ENCODE peak calls at places on chromosomes 12 and 14, in nine cellular contexts. W is fibroblast of lung, A is uterus, R is SK-N-SH, V is colonic mucosa, F is heart left ventricle, G is hepatocyte, D is neural progenitor cell, Z is thyroid gland. C is an unnamed sample.

GRCh38 chr12:32761716-32762115 is 6.0 kb upstream of the YARS2 start:
- DNase-seq in R (no peak), W (no peak), V (no peak), D (no peak), A (no peak), G (no peak), F (no peak), Z (no peak), C (no peak)

GRCh38 chr12:41604830-41605229 is 416.7 kb downstream of the PDZRN4 start:
- DNase-seq in G (no peak), Z (no peak), V (no peak), W (peak), R (no peak), F (no peak), A (no peak), D (no peak), C (no peak)

GRCh38 chr12:88388566-88389269 is 191.6 kb downstream of the KITLG start:
- DNase-seq in F (no peak), W (no peak), Z (no peak), V (no peak), A (no peak), G (no peak), D (no peak), R (no peak), C (no peak)

GRCh38 chr12:32334384-32334783 is 65.0 kb upstream of the FGD4 start:
- DNase-seq in R (no peak), A (no peak), D (no peak), F (no peak), W (no peak), Z (no peak), V (no peak), G (no peak), C (no peak)

GRCh38 chr12:77679701-77680100 is 151.0 kb upstream of the NAV3 start:
- DNase-seq in Z (no peak), V (no peak), F (no peak), R (no peak), A (no peak), W (no peak), D (peak), G (no peak), C (no peak)

GRCh38 chr14:25237845-25238244 is 187.9 kb upstream of the STXBP6 start:
- DNase-seq in W (peak), F (no peak), R (no peak), Z (peak), A (no peak), D (peak), G (peak), V (peak), C (no peak)

GRCh38 chr12:62260733-62261683 is 804 bp downstream of the USP15 start:
- DNase-seq in F (peak), W (peak), G (peak), A (no peak), Z (peak), D (peak), V (peak), R (peak), C (peak)

GRCh38 chr14:100891051-100891450 is 12.5 kb downstream of the RTL1 start:
- DNase-seq in R (no peak), W (no peak), A (peak), V (no peak), F (no peak), Z (no peak), D (no peak), G (no peak), C (no peak)

GRCh38 chr12:12964255-12964654 is 12.3 kb upstream of the GPRC5D start:
- DNase-seq in V (no peak), R (no peak), G (no peak), Z (no peak), A (no peak), W (no peak), D (no peak), F (no peak), C (no peak)

GRCh38 chr14:88326352-88327103 is 3.5 kb upstream of the KCNK10 start:
- DNase-seq in W (no peak), D (peak), R (peak), V (no peak), A (no peak), F (no peak), Z (no peak), G (no peak), C (no peak)

GRCh38 chr12:124411953-124412645 is 117.2 kb downstream of the RFLNA start:
- DNase-seq in Z (no peak), F (no peak), A (peak), G (no peak), D (no peak), W (no peak), R (no peak), V (no peak), C (no peak)

GRCh38 chr12:8577879-8578278 is 34.8 kb downstream of the AICDA start:
- DNase-seq in G (no peak), D (no peak), W (no peak), V (no peak), F (no peak), R (no peak), Z (no peak), A (no peak), C (no peak)

GRCh38 chr12:66449531-66449930 is 147.2 kb downstream of the HELB start:
- DNase-seq in D (no peak), Z (no peak), W (no peak), G (no peak), A (no peak), R (no peak), F (no peak), V (no peak), C (peak)

GRCh38 chr12:83123039-83123438 is 436.3 kb downstream of the TMTC2 start:
- DNase-seq in G (no peak), Z (no peak), F (no peak), R (no peak), A (no peak), W (no peak), D (no peak), V (no peak), C (no peak)

GRCh38 chr14:99633141-99633540 is 11.8 kb upstream of the HHIPL1 start:
- DNase-seq in A (no peak), F (no peak), V (no peak), Z (no peak), D (no peak), R (no peak), G (no peak), W (no peak), C (no peak)

GRCh38 chr12:56103823-56104108 is 593 bp upstream of the PA2G4 start:
- DNase-seq in R (no peak), V (no peak), Z (no peak), G (no peak), A (no peak), W (no peak), F (no peak), D (no peak), C (no peak)

GRCh38 chr12:126668961-126669360 is 1598.0 kb upstream of the TMEM132C start:
- DNase-seq in A (no peak), G (no peak), Z (no peak), R (no peak), D (no peak), V (no peak), F (no peak), W (no peak), C (peak)

GRCh38 chr12:15563683-15564082 is 225.5 kb downstream of the EPS8 start:
- DNase-seq in Z (no peak), W (peak), F (no peak), A (no peak), D (no peak), G (no peak), V (peak), R (no peak), C (no peak)

GRCh38 chr14:54420478-54421116 is 20.6 kb downstream of the CNIH1 start:
- DNase-seq in W (peak), D (peak), F (peak), R (peak), G (peak), Z (peak), A (no peak), V (peak), C (peak)

GRCh38 chr12:130053641-130054040 is 108.6 kb upstream of the FZD10 start:
- DNase-seq in V (no peak), A (no peak), G (peak), R (no peak), W (no peak), F (no peak), D (peak), Z (no peak), C (no peak)

GRCh38 chr12:59097876-59098275 is 177.6 kb upstream of the LRIG3 start:
- DNase-seq in Z (no peak), G (no peak), A (no peak), F (no peak), W (no peak), V (no peak), D (peak), R (no peak), C (no peak)

GRCh38 chr12:90366286-90366685 is 588.7 kb downstream of the CCER1 start:
- DNase-seq in R (no peak), V (no peak), A (no peak), G (peak), W (peak), F (no peak), Z (no peak), D (no peak), C (no peak)

GRCh38 chr12:115709410-115710065 is 568.0 kb downstream of the MED13L start:
- DNase-seq in W (peak), D (no peak), R (no peak), V (no peak), G (no peak), F (peak), A (peak), Z (peak), C (no peak)

GRCh38 chr12:53299101-53299453 is 418 bp upstream of the MYG1 start:
- DNase-seq in G (peak), W (peak), Z (no peak), F (peak), V (no peak), R (no peak), A (no peak), D (no peak), C (peak)

GRCh38 chr12:53298154-53298553 is 1.3 kb upstream of the MYG1 start:
- DNase-seq in V (no peak), G (no peak), Z (no peak), D (no peak), F (no peak), R (no peak), A (no peak), W (peak), C (no peak)

GRCh38 chr12:53300187-53300586 is 692 bp downstream of the MYG1 start:
- DNase-seq in D (no peak), A (no peak), R (peak), W (peak), V (no peak), Z (no peak), G (no peak), F (no peak), C (peak)

GRCh38 chr12:53302903-53303302 is 3.4 kb downstream of the MYG1 start:
- DNase-seq in A (no peak), D (no peak), R (no peak), V (no peak), F (no peak), Z (no peak), W (no peak), G (no peak), C (no peak)

DNA sequence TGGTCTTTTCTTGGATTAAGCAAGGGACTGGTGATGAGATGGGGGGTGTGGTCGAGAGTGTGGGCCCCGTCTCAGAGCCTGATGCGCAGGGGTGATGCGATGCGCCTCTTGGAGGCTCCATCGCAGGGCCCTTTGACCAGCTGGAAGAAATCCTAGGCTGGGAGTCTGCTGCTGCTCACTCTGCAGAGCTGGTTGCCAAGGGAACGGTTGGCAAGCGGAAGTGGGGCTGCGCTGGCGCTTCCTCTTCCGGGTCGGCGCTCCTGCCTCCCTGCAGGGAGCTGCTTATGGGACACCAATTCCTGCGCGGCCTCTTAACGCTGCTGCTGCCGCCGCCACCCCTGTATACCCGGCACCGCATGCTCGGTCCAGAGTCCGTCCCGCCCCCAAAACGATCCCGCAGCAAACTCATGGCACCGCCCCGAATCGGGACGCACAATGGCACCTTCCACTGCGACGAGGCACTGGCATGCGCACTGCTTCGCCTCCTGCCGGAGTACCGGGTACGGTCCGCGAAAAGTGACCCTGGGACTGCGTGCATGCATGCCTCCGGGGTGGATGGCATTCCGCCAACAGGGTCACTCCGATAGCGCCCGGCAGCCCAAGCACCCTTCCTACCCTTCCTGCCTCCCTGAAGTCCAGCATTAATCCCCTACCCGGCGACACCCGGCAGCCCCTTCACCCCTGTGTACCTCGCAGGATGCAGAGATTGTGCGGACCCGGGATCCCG is at the start of gene MYG1:
- DNase-seq in F (peak), D (peak), R (peak), W (peak), Z (peak), A (peak), G (peak), V (peak), C (peak)
- TF ChIP-seq CTCF in F (peak), D (peak), R (peak), W (peak), Z (no peak), A (no peak), G (peak), V (no peak), C (no peak)

GRCh38 chr14:64800000-64800399 is 79.7 kb downstream of the SPTB start:
- DNase-seq in Z (peak), W (peak), A (no peak), D (peak), G (peak), F (peak), R (peak), V (peak), C (no peak)
- H3K27ac ChIP-seq in Z (no peak), W (no peak), A (no peak), D (no peak), G (no peak), F (no peak), R (no peak), V (no peak), C (no peak)

DNA sequence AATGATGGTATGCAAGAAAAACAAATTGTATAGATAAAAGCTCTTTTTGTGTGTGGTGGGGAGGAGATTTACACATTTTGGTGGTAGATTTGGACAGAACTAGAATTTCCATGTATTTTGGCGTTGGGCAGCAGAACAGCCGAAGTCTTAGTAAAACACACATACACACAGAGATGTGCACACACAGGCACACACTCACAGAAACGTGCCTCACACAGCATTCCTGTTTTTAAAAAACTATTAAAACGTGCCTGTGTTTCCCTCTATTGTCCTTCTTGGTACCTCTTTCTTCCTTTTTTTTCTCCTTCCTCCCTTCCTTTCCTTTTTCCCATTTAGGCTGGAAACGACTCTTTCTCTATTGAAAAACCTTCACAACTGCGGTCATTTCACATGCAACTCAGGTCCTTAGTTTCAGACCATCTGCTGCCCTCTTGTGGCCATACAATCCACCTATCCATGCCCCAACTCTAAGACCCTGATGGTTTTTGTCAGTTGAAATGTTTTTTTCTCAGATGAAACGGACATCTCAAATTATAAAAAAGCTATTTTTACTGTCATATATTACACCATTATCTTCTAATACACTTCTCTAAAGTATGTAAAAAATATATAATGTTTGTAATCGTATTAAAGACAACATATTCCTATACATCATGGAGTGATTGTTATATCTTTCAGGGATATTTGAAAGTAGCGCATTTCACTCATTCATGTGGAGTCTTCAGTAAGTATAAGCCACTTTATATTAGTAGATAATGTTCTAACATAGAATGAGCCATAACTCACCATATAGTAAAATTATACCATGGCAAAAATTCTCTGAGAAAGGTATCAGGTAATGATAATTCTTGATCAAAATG is 386.7 kb upstream of the NOVA1 start:
- DNase-seq in D (peak), R (peak), W (peak), G (peak), F (peak), Z (peak), A (peak), V (peak), C (peak)
- TF ChIP-seq CTCF in D (peak), R (peak), W (peak), G (peak), F (peak), Z (peak), A (peak), V (peak), C (peak)

GRCh38 chr12:105580841-105581352 is 250.4 kb downstream of the C12orf75 start:
- DNase-seq in V (peak), Z (no peak), D (no peak), A (peak), W (no peak), F (no peak), R (no peak), G (no peak), C (no peak)
- H3K27ac ChIP-seq in V (no peak), Z (no peak), D (no peak), A (peak), W (no peak), F (no peak), R (no peak), G (no peak), C (no peak)

GRCh38 chr12:76080729-76081415 is 3.6 kb downstream of the NAP1L1 start:
- DNase-seq in A (no peak), V (no peak), R (peak), W (no peak), F (no peak), Z (no peak), G (peak), D (peak), C (no peak)
- TF ChIP-seq CTCF in A (no peak), V (no peak), R (peak), W (no peak), F (no peak), Z (no peak), G (peak), D (peak), C (no peak)